ENCODE peak calls at places on chromosomes 16 and 17, in six cellular contexts. E is AG09319, C is body of pancreas, B is IMR-90, Q is cardiac fibroblast, X is Calu3. G is an unnamed sample.

GRCh38 chr16:81737885-81738536 is 41.1 kb upstream of the PLCG2 start:
- DNase-seq in E (peak; percentile 28), C (peak; percentile 91), B (peak; percentile 60), Q (peak; percentile 86), X (peak; percentile 92), G (peak; percentile 78)

GRCh38 chr16:24114876-24115275 is 141.3 kb upstream of the CACNG3 start:
- DNase-seq in E (no peak), C (no peak), B (no peak), Q (no peak), X (no peak), G (no peak)

GRCh38 chr17:34382586-34383224 is 19.7 kb upstream of the CCL1 start:
- DNase-seq in E (no peak), C (no peak), B (no peak), Q (peak; percentile 26), X (no peak), G (peak; percentile 26)

GRCh38 chr16:66927012-66927436 is 1.7 kb upstream of the RRAD start:
- DNase-seq in E (peak; percentile 60), C (no peak), B (peak; percentile 88), Q (peak; percentile 88), X (peak; percentile 78), G (no peak)

GRCh38 chr16:58563235-58563634 is 47.9 kb downstream of the SETD6 start:
- DNase-seq in E (no peak), C (no peak), B (peak; percentile 59), Q (peak; percentile 56), X (no peak), G (no peak)

GRCh38 chr17:17890773-17891759 is 54.3 kb upstream of the SREBF1 start:
- DNase-seq in E (no peak), C (peak; percentile 52), B (peak; percentile 72), Q (peak; percentile 83), X (peak; percentile 65), G (peak; percentile 67)

GRCh38 chr16:28107232-28107631 is 43.7 kb upstream of the GSG1L start:
- DNase-seq in E (no peak), C (no peak), B (no peak), Q (no peak), X (no peak), G (no peak)

GRCh38 chr16:29862383-29862883 is 593 bp downstream of the CDIPT start:
- DNase-seq in E (no peak), C (no peak), B (no peak), Q (no peak), X (peak; percentile 62), G (peak; percentile 21)

GRCh38 chr17:48835971-48836370 is 5.1 kb downstream of the CALCOCO2 start:
- DNase-seq in E (no peak), C (no peak), B (no peak), Q (no peak), X (peak; percentile 36), G (no peak)

GRCh38 chr16:13883266-13883665 is 36.7 kb upstream of the ERCC4 start:
- DNase-seq in E (no peak), C (no peak), B (no peak), Q (no peak), X (no peak), G (no peak)

GRCh38 chr17:21163101-21163500 is 36.3 kb downstream of the DHRS7B start:
- DNase-seq in E (no peak), C (no peak), B (no peak), Q (no peak), X (no peak), G (no peak)
- TF ChIP-seq CTCF in E (no peak), C (no peak), B (no peak), Q (no peak), X (no peak), G (peak; percentile 32)

GRCh38 chr16:3095869-3096268 is 3.2 kb downstream of the ZSCAN10 start:
- DNase-seq in E (no peak), C (no peak), B (no peak), Q (no peak), X (no peak), G (no peak)
- TF ChIP-seq CTCF in E (peak; percentile 21), C (peak; percentile 27), B (peak; percentile 16), Q (peak; percentile 39), X (no peak), G (peak; percentile 33)

GRCh38 chr16:87671221-87671620 is 68.9 kb downstream of the JPH3 start:
- DNase-seq in E (no peak), C (no peak), B (no peak), Q (no peak), X (no peak), G (no peak)
- TF ChIP-seq CTCF in E (no peak), C (no peak), B (no peak), Q (no peak), X (no peak), G (no peak)

GRCh38 chr16:54175552-54176375 is 110.8 kb downstream of the IRX3 start:
- DNase-seq in E (no peak), C (no peak), B (no peak), Q (peak; percentile 16), X (no peak), G (no peak)

GRCh38 chr16:54175169-54175551 is 111.4 kb downstream of the IRX3 start:
- DNase-seq in E (no peak), C (no peak), B (no peak), Q (no peak), X (no peak), G (no peak)

GRCh38 chr16:54177857-54178490 is 108.6 kb downstream of the IRX3 start:
- DNase-seq in E (no peak), C (no peak), B (no peak), Q (no peak), X (no peak), G (no peak)

GRCh38 chr16:54177052-54177856 is 109.3 kb downstream of the IRX3 start:
- DNase-seq in E (no peak), C (no peak), B (no peak), Q (no peak), X (no peak), G (no peak)

GRCh38 chr16:54176376-54176901 is 110.1 kb downstream of the IRX3 start:
- DNase-seq in E (no peak), C (peak; percentile 50), B (no peak), Q (no peak), X (no peak), G (no peak)
- TF ChIP-seq CTCF in E (no peak), C (no peak), B (no peak), Q (no peak), X (no peak), G (no peak)

DNA sequence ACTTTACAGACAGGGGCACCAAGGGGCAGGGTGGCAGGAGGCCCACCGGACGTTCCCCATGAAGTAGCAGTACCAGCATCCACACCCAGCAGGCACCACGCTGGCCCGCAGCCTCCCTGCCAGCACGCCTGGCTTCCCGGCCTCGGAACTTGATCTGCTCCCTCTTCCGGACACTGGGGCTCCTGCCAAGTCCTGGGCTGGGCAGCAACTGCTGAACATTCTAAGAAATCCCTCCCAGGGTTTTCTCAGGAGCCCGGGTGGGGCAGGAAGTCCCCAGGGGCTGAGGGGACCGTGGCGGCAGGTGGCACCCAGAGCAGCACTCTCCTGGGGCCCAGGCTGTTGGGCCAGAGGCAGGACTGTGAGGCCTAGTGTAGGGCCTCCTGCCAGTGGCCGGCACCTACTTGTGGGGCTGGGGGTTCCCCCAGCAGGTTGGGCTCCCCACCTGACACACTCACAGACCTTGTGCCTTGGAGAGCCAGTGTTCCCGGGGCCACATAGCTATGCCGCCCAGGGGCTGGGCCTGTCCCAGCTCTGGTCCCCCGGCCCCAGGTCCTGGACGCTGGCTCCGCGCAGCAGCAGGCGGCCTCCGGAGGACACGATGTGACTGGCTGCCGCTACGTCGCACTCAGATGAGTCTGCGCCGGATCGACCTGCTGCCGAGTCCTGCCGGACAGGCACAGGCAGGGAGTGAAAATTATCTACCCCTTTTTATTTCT is 86.2 kb upstream of the CBX4 start:
- DNase-seq in E (peak; percentile 23), C (peak; percentile 92), B (peak; percentile 25), Q (peak; percentile 66), X (peak; percentile 90), G (no peak)
- TF ChIP-seq CTCF in E (peak; percentile 17), C (peak; percentile 6), B (peak; percentile 5), Q (no peak), X (peak; percentile 17), G (no peak)

GRCh38 chr17:60311186-60311585 is 80.7 kb downstream of the USP32 start:
- DNase-seq in E (no peak), C (no peak), B (peak; percentile 43), Q (no peak), X (no peak), G (no peak)

GRCh38 chr17:60314423-60314822 is 77.5 kb downstream of the USP32 start:
- DNase-seq in E (no peak), C (no peak), B (no peak), Q (no peak), X (no peak), G (no peak)

GRCh38 chr17:60311936-60312335 is 80.0 kb downstream of the USP32 start:
- DNase-seq in E (no peak), C (no peak), B (peak; percentile 77), Q (peak; percentile 81), X (no peak), G (no peak)

GRCh38 chr17:60318830-60319229 is 73.1 kb downstream of the USP32 start:
- DNase-seq in E (no peak), C (no peak), B (no peak), Q (no peak), X (no peak), G (no peak)

GRCh38 chr17:60315650-60316049 is 76.3 kb downstream of the USP32 start:
- DNase-seq in E (no peak), C (no peak), B (no peak), Q (peak; percentile 16), X (no peak), G (no peak)
- TF ChIP-seq CTCF in E (no peak), C (no peak), B (peak; percentile 2), Q (peak; percentile 7), X (no peak), G (peak; percentile 26)

DNA sequence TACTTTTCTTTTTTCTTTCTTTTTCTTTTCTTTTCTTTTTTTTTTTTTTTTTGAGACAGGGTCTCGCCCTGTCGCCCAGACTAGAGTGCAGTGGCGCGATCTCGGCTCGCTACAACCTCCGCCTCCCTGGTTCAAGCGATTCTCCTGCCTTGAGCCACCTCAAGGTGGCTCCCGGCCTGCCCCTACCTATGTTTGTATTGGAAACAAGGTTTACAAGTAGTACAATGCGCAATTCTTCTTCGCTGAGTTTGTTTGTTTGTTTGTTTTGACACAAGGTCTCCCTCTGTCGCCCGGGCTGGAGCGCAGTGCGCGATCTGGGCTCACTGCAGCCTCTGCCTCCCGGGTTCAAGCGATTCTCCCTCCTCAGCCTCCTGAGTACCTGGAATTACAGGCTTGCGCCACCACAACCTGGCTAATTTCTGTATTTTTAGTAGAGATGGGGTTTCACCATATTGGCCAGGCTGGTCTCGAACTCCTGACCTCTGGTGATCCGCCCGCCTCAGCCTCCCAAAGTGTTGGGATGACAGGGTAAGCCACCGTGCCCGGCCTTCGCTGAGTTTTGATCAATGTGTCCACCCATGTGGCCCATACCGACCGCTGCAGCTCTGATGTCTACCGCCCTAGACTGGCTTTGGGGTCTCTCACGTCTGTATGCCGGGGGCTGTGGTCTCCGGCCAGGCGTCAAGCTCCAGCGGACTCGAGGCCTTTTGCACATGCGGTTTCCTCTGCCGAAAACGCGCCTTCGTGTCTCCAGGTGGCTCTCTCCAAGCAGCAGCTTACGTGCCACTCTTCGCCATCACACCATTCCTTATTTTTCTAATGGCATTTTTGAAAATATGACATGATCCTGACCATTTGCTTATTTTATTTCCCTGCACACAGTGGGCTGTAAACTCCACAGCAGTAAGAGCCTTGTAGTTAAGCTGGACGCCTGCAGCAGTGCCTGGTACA is 1.1 kb upstream of the YBX2 start:
- DNase-seq in E (no peak), C (no peak), B (no peak), Q (no peak), X (no peak), G (no peak)
- TF ChIP-seq CTCF in E (no peak), C (no peak), B (no peak), Q (no peak), X (no peak), G (no peak)